ENCODE peak calls at places on chromosomes 2 and 18, in five cellular contexts. W is tibial artery, B is K562, L is breast epithelium, O is ovary. U is an unnamed sample. For H3K27me3 and H3K36me3, the result is how much of the 10 kb centered on the place peaks cover.

GRCh38 chr2:20604957-20605381 is 45.9 kb downstream of the HS1BP3 start:
- DNase-seq in O (peak), W (peak), L (peak), B (no peak), U (no peak)

GRCh38 chr2:88582030-88582429 is 45.2 kb downstream of the EIF2AK3 start:
- DNase-seq in O (no peak), W (no peak), L (no peak), B (no peak), U (no peak)

GRCh38 chr18:40048253-40048652 is 1906.8 kb upstream of the PIK3C3 start:
- DNase-seq in L (no peak), W (no peak), B (no peak), O (no peak), U (no peak)

GRCh38 chr2:219071189-219071816 is 10.6 kb upstream of the IHH start:
- DNase-seq in O (no peak), L (no peak), B (no peak), W (no peak), U (no peak)

GRCh38 chr2:68853035-68853434 is 18.2 kb downstream of the BMP10 start:
- DNase-seq in O (no peak), B (no peak), W (no peak), L (no peak), U (no peak)

GRCh38 chr2:197097578-197098366 is 171.3 kb upstream of the PGAP1 start:
- DNase-seq in O (peak), L (no peak), W (no peak), B (no peak), U (no peak)

GRCh38 chr2:6353669-6354068 is 512.0 kb downstream of the CMPK2 start:
- DNase-seq in O (no peak), B (no peak), L (no peak), W (no peak), U (no peak)

GRCh38 chr2:209162129-209162528 is 261.7 kb upstream of the MAP2 start:
- DNase-seq in B (no peak), L (no peak), O (no peak), W (no peak), U (no peak)

GRCh38 chr18:79368681-79369080 is 27.0 kb upstream of the NFATC1 start:
- DNase-seq in L (no peak), B (no peak), O (no peak), W (no peak), U (no peak)

GRCh38 chr2:136327162-136327852 is 209.4 kb upstream of the CXCR4 start:
- DNase-seq in B (peak), O (no peak), W (no peak), L (no peak), U (peak)

GRCh38 chr18:59096098-59096779 is 43.4 kb upstream of the SEC11C start:
- DNase-seq in O (no peak), B (no peak), L (no peak), W (no peak), U (no peak)

GRCh38 chr2:150846691-150847090 is 359.2 kb upstream of the RND3 start:
- DNase-seq in W (no peak), L (no peak), O (no peak), B (no peak), U (no peak)

GRCh38 chr2:236717719-236718118 is 148.1 kb downstream of the ACKR3 start:
- DNase-seq in L (no peak), B (no peak), O (no peak), W (no peak), U (no peak)

GRCh38 chr2:2681611-2682295 is 350.7 kb upstream of the MYT1L start:
- DNase-seq in W (no peak), O (no peak), L (no peak), B (no peak), U (no peak)

GRCh38 chr2:28469947-28470585 is 25.8 kb upstream of the PLB1 start:
- DNase-seq in L (no peak), W (no peak), O (no peak), B (no peak), U (no peak)

GRCh38 chr2:20594048-20594750 is 56.7 kb downstream of the HS1BP3 start:
- DNase-seq in L (peak), W (peak), B (no peak), O (peak), U (no peak)

GRCh38 chr2:106789185-106789584 is 96.8 kb downstream of the ST6GAL2 start:
- DNase-seq in B (peak), L (no peak), W (no peak), O (no peak), U (no peak)

GRCh38 chr2:231359484-231359883 is 36.0 kb upstream of the B3GNT7 start:
- DNase-seq in O (peak), L (peak), B (no peak), W (no peak), U (no peak)

GRCh38 chr2:171924170-171924942 is 2.1 kb downstream of the HAT1 start:
- DNase-seq in W (no peak), B (no peak), O (peak), L (no peak), U (no peak)

GRCh38 chr2:136905779-136906178 is 140.4 kb downstream of the THSD7B start:
- DNase-seq in B (no peak), W (no peak), L (no peak), O (no peak), U (no peak)

GRCh38 chr2:214410128-214410775 is 602 bp upstream of the VWC2L start:
- DNase-seq in W (no peak), L (no peak), O (no peak), B (no peak), U (no peak)

GRCh38 chr2:195998070-195998469 is 70.6 kb downstream of the DNAH7 start:
- DNase-seq in B (no peak), O (no peak), L (no peak), W (no peak), U (no peak)

GRCh38 chr2:111196435-111196834 is 75.7 kb downstream of the BCL2L11 start:
- DNase-seq in L (no peak), W (no peak), O (no peak), B (no peak), U (no peak)

GRCh38 chr2:240999001-240999791 is 778 bp downstream of the SNED1 start:
- DNase-seq in W (peak), O (no peak), B (peak), L (peak), U (no peak)

GRCh38 chr2:161134547-161135518 is 25.4 kb upstream of the TANK start:
- DNase-seq in L (no peak), W (no peak), O (peak), B (no peak), U (no peak)

GRCh38 chr18:78406743-78407455 is 572.7 kb upstream of the SALL3 start:
- DNase-seq in W (no peak), B (no peak), O (no peak), L (no peak), U (no peak)

GRCh38 chr2:185219981-185220380 is 518.6 kb upstream of the FSIP2 start:
- DNase-seq in W (no peak), O (no peak), L (no peak), B (no peak), U (no peak)

GRCh38 chr2:15311201-15311882 is 249.8 kb downstream of the NBAS start:
- DNase-seq in L (no peak), B (no peak), W (no peak), O (no peak), U (no peak)

GRCh38 chr2:219460424-219460926 is 25.8 kb downstream of the SPEG start:
- DNase-seq in L (no peak), O (peak), B (peak), W (peak), U (no peak)

GRCh38 chr18:73952296-73952946 is 195.2 kb downstream of the FBXO15 start:
- DNase-seq in O (no peak), W (no peak), L (no peak), B (no peak), U (no peak)

GRCh38 chr2:233031556-233032500 is 644 bp upstream of the NEU2 start:
- DNase-seq in B (no peak), W (no peak), O (no peak), L (no peak), U (no peak)

GRCh38 chr2:19488009-19488691 is 129.7 kb upstream of the OSR1 start:
- DNase-seq in W (no peak), B (no peak), L (no peak), O (no peak), U (no peak)

GRCh38 chr2:155266109-155266508 is 567.6 kb downstream of the KCNJ3 start:
- DNase-seq in O (no peak), L (no peak), W (no peak), B (no peak), U (no peak)

GRCh38 chr2:80233333-80233732 is 71.2 kb downstream of the LRRTM1 start:
- DNase-seq in L (no peak), O (no peak), W (no peak), B (no peak), U (no peak)

GRCh38 chr18:2411381-2411977 is 159.8 kb downstream of the METTL4 start:
- DNase-seq in W (no peak), B (no peak), O (no peak), L (no peak), U (no peak)

GRCh38 chr18:23163786-23164583 is 28.7 kb downstream of the CABLES1 start:
- DNase-seq in W (no peak), O (no peak), L (no peak), B (no peak), U (no peak)

GRCh38 chr2:20812779-20813178 is 10.1 kb downstream of the LDAH start:
- DNase-seq in L (no peak), O (no peak), B (no peak), W (no peak), U (no peak)

GRCh38 chr2:234996467-234997270 is 44.9 kb downstream of the SH3BP4 start:
- DNase-seq in L (no peak), B (no peak), W (no peak), O (no peak), U (no peak)

GRCh38 chr2:56531668-56532420 is 348.1 kb downstream of the CCDC85A start:
- DNase-seq in B (no peak), O (no peak), W (no peak), L (no peak), U (no peak)

GRCh38 chr2:18208956-18209355 is 330.5 kb downstream of the KCNS3 start:
- DNase-seq in L (no peak), W (no peak), B (no peak), O (no peak), U (no peak)
- H3K27me3 ChIP-seq in L (under half), W (under half), B (under half), O (under half), U (under half)

DNA sequence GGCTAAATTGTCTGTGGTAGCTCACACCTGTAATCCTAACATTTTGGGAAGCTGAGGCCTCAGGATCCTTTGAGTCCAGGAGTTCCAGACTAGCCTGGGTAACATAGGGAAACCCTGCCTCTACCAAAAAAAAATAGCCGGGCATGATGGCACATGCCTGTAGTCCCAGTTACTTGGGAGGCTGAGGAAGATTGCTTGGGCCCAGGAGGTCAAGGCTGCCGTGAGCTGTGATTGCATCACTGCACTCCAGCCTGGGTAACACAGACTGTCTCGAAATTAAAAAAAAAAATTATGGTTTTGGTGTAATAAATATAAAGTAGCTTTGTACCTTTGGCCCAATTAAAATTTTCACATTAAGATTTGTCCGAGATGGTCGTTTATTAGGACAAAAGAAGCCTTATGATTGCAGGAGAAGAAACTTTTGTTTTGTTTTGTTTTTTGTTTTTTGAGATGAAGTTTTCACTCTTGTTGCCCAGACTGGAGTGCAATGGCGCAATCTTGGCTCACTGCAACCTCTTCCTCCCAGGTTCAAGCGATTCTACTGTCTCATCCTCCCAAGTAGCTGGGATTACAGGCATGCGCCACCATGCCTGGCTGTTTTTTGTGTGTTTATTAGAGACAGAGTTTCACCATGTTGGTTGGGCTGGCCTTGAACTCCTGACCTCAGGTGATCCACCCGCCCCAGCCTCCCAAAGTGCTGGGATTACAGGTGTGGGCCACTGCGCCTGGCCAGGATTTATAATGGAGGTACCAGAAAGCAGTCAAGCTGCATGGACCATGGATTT is 4.1 kb downstream of the MTA3 start:
- DNase-seq in O (peak), W (no peak), L (no peak), B (no peak), U (no peak)
- H3K36me3 ChIP-seq in O (under half), W (under half), L (under half), B (under half), U (under half)

DNA sequence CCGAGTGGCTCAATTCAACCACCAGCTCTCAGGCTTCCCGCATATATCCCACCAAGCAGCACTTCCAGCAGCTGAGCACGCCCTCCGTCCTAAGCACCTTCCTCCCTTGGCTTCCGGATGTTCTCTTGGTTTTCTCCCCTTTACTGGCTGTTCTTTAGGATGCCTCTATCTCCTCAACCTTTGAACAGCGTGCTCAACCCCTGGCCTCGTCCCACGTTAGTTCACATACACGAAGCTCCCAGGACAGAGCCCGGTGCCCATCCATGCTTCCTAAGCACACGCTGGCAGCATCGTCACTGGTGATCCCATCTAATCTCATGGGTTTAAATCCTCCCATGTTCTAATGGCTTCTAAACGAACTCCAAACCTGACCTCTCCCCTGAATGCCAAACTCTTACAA is 3.7 kb downstream of the CYS1 start:
- DNase-seq in L (no peak), W (no peak), B (no peak), O (no peak), U (no peak)
- H3K27me3 ChIP-seq in L (under half), W (under half), B (half or more), O (under half), U (under half)

GRCh38 chr2:182148344-182148743 is 162.7 kb downstream of the PPP1R1C start:
- DNase-seq in O (no peak), W (peak), L (no peak), B (no peak), U (no peak)

GRCh38 chr2:182142062-182142461 is 156.4 kb downstream of the PPP1R1C start:
- DNase-seq in W (no peak), L (no peak), B (no peak), O (no peak), U (no peak)

GRCh38 chr2:182144039-182144779 is 158.6 kb downstream of the PPP1R1C start:
- DNase-seq in L (no peak), O (no peak), W (no peak), B (no peak), U (no peak)

GRCh38 chr2:182144780-182145170 is 159.1 kb downstream of the PPP1R1C start:
- DNase-seq in W (no peak), L (no peak), B (no peak), O (no peak), U (no peak)
- H3K36me3 ChIP-seq in W (under half), L (under half), B (under half), O (under half), U (under half)

DNA sequence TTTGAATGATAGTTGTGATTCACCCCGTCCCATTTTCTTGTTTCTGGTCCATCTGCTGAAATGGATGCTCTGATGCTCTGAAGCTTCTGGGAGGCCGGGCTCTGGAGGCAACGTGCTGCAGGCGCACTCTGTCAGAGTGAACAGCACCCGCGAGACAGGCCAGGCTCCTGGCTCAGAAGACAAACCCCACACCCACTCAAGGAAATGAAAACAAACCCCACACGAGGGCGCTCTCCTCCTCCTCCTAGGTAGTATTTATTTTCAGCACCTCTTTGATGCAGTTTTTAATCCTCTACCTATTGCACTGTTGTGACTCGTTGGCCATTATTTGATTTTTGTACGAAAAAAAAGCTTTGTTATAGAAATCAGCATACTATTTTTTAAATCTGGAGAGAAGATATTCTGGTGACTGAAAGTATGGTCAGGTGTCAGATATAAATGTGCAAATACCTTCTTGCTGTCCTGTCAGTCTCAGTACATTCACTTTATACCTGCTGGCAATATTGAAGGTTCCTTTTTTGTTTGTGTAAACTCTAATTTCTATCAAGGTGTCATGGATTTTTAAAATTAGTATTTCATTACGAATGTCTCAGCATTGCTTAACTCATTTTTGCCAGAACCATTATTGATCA is 10.3 kb upstream of the CHST10 start:
- DNase-seq in O (peak), W (no peak), B (peak), L (no peak), U (no peak)
- H3K27me3 ChIP-seq in O (under half), W (under half), B (under half), L (under half), U (under half)

GRCh38 chr18:3456686-3457069 is 6.7 kb downstream of the TGIF1 start:
- DNase-seq in W (no peak), L (no peak), O (no peak), B (no peak), U (no peak)
- H3K36me3 ChIP-seq in W (half or more), L (under half), O (under half), B (half or more), U (under half)